ENCODE peak calls at places on chromosomes 4 and X, in six cellular contexts. One of them, this sample, is unnamed. For H3K4me1, the result is how much of the 10 kb centered on the place peaks cover.

GRCh38 chr4:124206779-124207605 is 505.5 kb downstream of the ANKRD50 start:
- DNase-seq in cardiac muscle cell: peak
- DNase-seq in left ventricle myocardium inferior: no peak
- DNase-seq in upper lobe of left lung: no peak
- DNase-seq in tibial nerve: no peak
- DNase-seq in CD8-positive, alpha-beta T cell: no peak
- DNase-seq in this sample: no peak

GRCh38 chr4:26075588-26075987 is 161.6 kb downstream of the SMIM20 start:
- DNase-seq in upper lobe of left lung: no peak
- DNase-seq in CD8-positive, alpha-beta T cell: no peak
- DNase-seq in cardiac muscle cell: no peak
- DNase-seq in left ventricle myocardium inferior: no peak
- DNase-seq in tibial nerve: no peak
- DNase-seq in this sample: no peak

GRCh38 chr4:172707622-172708021 is 461.0 kb upstream of the GALNT7 start:
- DNase-seq in CD8-positive, alpha-beta T cell: no peak
- DNase-seq in tibial nerve: no peak
- DNase-seq in left ventricle myocardium inferior: no peak
- DNase-seq in cardiac muscle cell: no peak
- DNase-seq in upper lobe of left lung: no peak
- DNase-seq in this sample: no peak

GRCh38 chrX:78886550-78886949 is 58.6 kb upstream of the P2RY10 start:
- DNase-seq in upper lobe of left lung: no peak
- DNase-seq in left ventricle myocardium inferior: no peak
- DNase-seq in cardiac muscle cell: peak
- DNase-seq in tibial nerve: no peak
- DNase-seq in CD8-positive, alpha-beta T cell: no peak
- DNase-seq in this sample: no peak

GRCh38 chr4:28357985-28358384 is 1497.3 kb downstream of the STIM2 start:
- DNase-seq in left ventricle myocardium inferior: no peak
- DNase-seq in cardiac muscle cell: peak
- DNase-seq in tibial nerve: no peak
- DNase-seq in upper lobe of left lung: no peak
- DNase-seq in CD8-positive, alpha-beta T cell: no peak
- DNase-seq in this sample: no peak

GRCh38 chr4:158065603-158066002 is 107.2 kb downstream of the GASK1B start:
- DNase-seq in upper lobe of left lung: no peak
- DNase-seq in CD8-positive, alpha-beta T cell: no peak
- DNase-seq in left ventricle myocardium inferior: no peak
- DNase-seq in cardiac muscle cell: no peak
- DNase-seq in tibial nerve: no peak
- DNase-seq in this sample: no peak

GRCh38 chr4:86092684-86093083 is 267.2 kb downstream of the MAPK10 start:
- DNase-seq in tibial nerve: no peak
- DNase-seq in upper lobe of left lung: no peak
- DNase-seq in CD8-positive, alpha-beta T cell: no peak
- DNase-seq in left ventricle myocardium inferior: no peak
- DNase-seq in cardiac muscle cell: peak
- DNase-seq in this sample: no peak

GRCh38 chr4:157978680-157979361 is 194.0 kb downstream of the GASK1B start:
- DNase-seq in upper lobe of left lung: peak
- DNase-seq in CD8-positive, alpha-beta T cell: no peak
- DNase-seq in tibial nerve: peak
- DNase-seq in cardiac muscle cell: peak
- DNase-seq in left ventricle myocardium inferior: peak
- DNase-seq in this sample: peak

GRCh38 chr4:126202226-126202625 is 887.5 kb downstream of the FAT4 start:
- DNase-seq in upper lobe of left lung: no peak
- DNase-seq in left ventricle myocardium inferior: no peak
- DNase-seq in cardiac muscle cell: no peak
- DNase-seq in CD8-positive, alpha-beta T cell: no peak
- DNase-seq in tibial nerve: no peak
- DNase-seq in this sample: no peak

GRCh38 chr4:73429118-73429517 is 6.9 kb upstream of the AFP start:
- DNase-seq in left ventricle myocardium inferior: no peak
- DNase-seq in tibial nerve: no peak
- DNase-seq in upper lobe of left lung: no peak
- DNase-seq in CD8-positive, alpha-beta T cell: no peak
- DNase-seq in cardiac muscle cell: no peak
- DNase-seq in this sample: no peak

GRCh38 chr4:4334798-4335520 is 44.9 kb downstream of the ZBTB49 start:
- DNase-seq in left ventricle myocardium inferior: peak
- DNase-seq in upper lobe of left lung: no peak
- DNase-seq in tibial nerve: peak
- DNase-seq in CD8-positive, alpha-beta T cell: peak
- DNase-seq in cardiac muscle cell: peak
- DNase-seq in this sample: peak

GRCh38 chrX:7228226-7228625 is 80.3 kb upstream of the PUDP start:
- DNase-seq in cardiac muscle cell: no peak
- DNase-seq in CD8-positive, alpha-beta T cell: no peak
- DNase-seq in tibial nerve: no peak
- DNase-seq in left ventricle myocardium inferior: no peak
- DNase-seq in upper lobe of left lung: no peak
- DNase-seq in this sample: no peak

GRCh38 chr4:163697121-163697520 is 202.6 kb downstream of the TMA16 start:
- DNase-seq in left ventricle myocardium inferior: no peak
- DNase-seq in cardiac muscle cell: no peak
- DNase-seq in upper lobe of left lung: no peak
- DNase-seq in tibial nerve: no peak
- DNase-seq in CD8-positive, alpha-beta T cell: no peak
- DNase-seq in this sample: no peak

GRCh38 chr4:87497141-87497540 is 32.0 kb downstream of the SPARCL1 start:
- DNase-seq in tibial nerve: no peak
- DNase-seq in upper lobe of left lung: no peak
- DNase-seq in left ventricle myocardium inferior: no peak
- DNase-seq in CD8-positive, alpha-beta T cell: no peak
- DNase-seq in cardiac muscle cell: no peak
- DNase-seq in this sample: no peak

GRCh38 chr4:161564230-161564834 is 599.5 kb downstream of the FSTL5 start:
- DNase-seq in upper lobe of left lung: no peak
- DNase-seq in left ventricle myocardium inferior: no peak
- DNase-seq in cardiac muscle cell: peak
- DNase-seq in tibial nerve: no peak
- DNase-seq in CD8-positive, alpha-beta T cell: no peak
- DNase-seq in this sample: no peak

GRCh38 chrX:22128961-22129360 is 96.8 kb downstream of the PHEX start:
- DNase-seq in cardiac muscle cell: no peak
- DNase-seq in tibial nerve: no peak
- DNase-seq in CD8-positive, alpha-beta T cell: no peak
- DNase-seq in left ventricle myocardium inferior: no peak
- DNase-seq in upper lobe of left lung: no peak
- DNase-seq in this sample: no peak

GRCh38 chrX:16512401-16512776 is 137.6 kb upstream of the S100G start:
- DNase-seq in tibial nerve: no peak
- DNase-seq in cardiac muscle cell: no peak
- DNase-seq in upper lobe of left lung: no peak
- DNase-seq in left ventricle myocardium inferior: no peak
- DNase-seq in CD8-positive, alpha-beta T cell: no peak
- DNase-seq in this sample: no peak

GRCh38 chrX:129557844-129558243 is 17.8 kb downstream of the OCRL start:
- DNase-seq in upper lobe of left lung: no peak
- DNase-seq in cardiac muscle cell: peak
- DNase-seq in left ventricle myocardium inferior: no peak
- DNase-seq in CD8-positive, alpha-beta T cell: no peak
- DNase-seq in tibial nerve: no peak
- DNase-seq in this sample: no peak

GRCh38 chrX:111467896-111468295 is 43.5 kb upstream of the SERTM2 start:
- DNase-seq in tibial nerve: no peak
- DNase-seq in cardiac muscle cell: no peak
- DNase-seq in left ventricle myocardium inferior: peak
- DNase-seq in upper lobe of left lung: no peak
- DNase-seq in CD8-positive, alpha-beta T cell: no peak
- DNase-seq in this sample: peak

GRCh38 chr4:84648185-84648584 is 65.3 kb downstream of the CDS1 start:
- DNase-seq in tibial nerve: no peak
- DNase-seq in CD8-positive, alpha-beta T cell: no peak
- DNase-seq in cardiac muscle cell: no peak
- DNase-seq in upper lobe of left lung: no peak
- DNase-seq in left ventricle myocardium inferior: no peak
- DNase-seq in this sample: no peak

GRCh38 chrX:101051153-101051548 is 760 bp downstream of the TRMT2B start:
- DNase-seq in tibial nerve: no peak
- DNase-seq in left ventricle myocardium inferior: no peak
- DNase-seq in cardiac muscle cell: no peak
- DNase-seq in upper lobe of left lung: no peak
- DNase-seq in CD8-positive, alpha-beta T cell: no peak
- DNase-seq in this sample: no peak
- H3K4me1 ChIP-seq in tibial nerve: under half
- H3K4me1 ChIP-seq in left ventricle myocardium inferior: under half
- H3K4me1 ChIP-seq in cardiac muscle cell: under half
- H3K4me1 ChIP-seq in upper lobe of left lung: under half
- H3K4me1 ChIP-seq in CD8-positive, alpha-beta T cell: under half
- H3K4me1 ChIP-seq in this sample: under half

DNA sequence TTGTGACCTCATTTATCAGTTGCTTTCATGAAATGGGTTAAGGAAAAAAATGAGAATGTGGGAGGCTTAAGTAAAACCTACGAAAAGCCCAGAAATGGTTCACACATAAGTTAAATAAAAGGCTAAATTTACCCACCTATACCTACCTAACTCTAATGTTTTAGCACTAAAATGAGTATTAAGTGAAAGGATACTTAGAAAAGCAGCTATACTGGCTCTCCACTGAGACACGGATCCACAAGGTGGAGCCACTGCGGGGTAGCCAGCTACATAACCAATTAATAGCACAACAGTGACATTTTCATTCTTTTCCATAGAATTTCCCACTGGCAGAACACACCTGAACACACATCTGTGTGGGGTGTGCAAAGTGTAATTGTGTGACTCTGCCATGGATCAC is 101.9 kb downstream of the MAML3 start:
- DNase-seq in left ventricle myocardium inferior: peak
- DNase-seq in CD8-positive, alpha-beta T cell: peak
- DNase-seq in tibial nerve: peak
- DNase-seq in cardiac muscle cell: peak
- DNase-seq in upper lobe of left lung: no peak
- DNase-seq in this sample: peak
- TF ChIP-seq CTCF in left ventricle myocardium inferior: peak
- TF ChIP-seq CTCF in CD8-positive, alpha-beta T cell: no peak
- TF ChIP-seq CTCF in tibial nerve: peak
- TF ChIP-seq CTCF in cardiac muscle cell: peak
- TF ChIP-seq CTCF in upper lobe of left lung: peak
- TF ChIP-seq CTCF in this sample: no peak

GRCh38 chr4:59553063-59553738 is 1646.9 kb upstream of the ADGRL3 start:
- DNase-seq in CD8-positive, alpha-beta T cell: no peak
- DNase-seq in tibial nerve: no peak
- DNase-seq in cardiac muscle cell: peak
- DNase-seq in left ventricle myocardium inferior: no peak
- DNase-seq in upper lobe of left lung: no peak
- DNase-seq in this sample: no peak
- H3K4me3 ChIP-seq in CD8-positive, alpha-beta T cell: no peak
- H3K4me3 ChIP-seq in tibial nerve: peak
- H3K4me3 ChIP-seq in cardiac muscle cell: no peak
- H3K4me3 ChIP-seq in left ventricle myocardium inferior: no peak
- H3K4me3 ChIP-seq in upper lobe of left lung: peak
- H3K4me3 ChIP-seq in this sample: no peak

GRCh38 chr4:148143174-148143573 is 299.0 kb downstream of the NR3C2 start:
- DNase-seq in tibial nerve: no peak
- DNase-seq in CD8-positive, alpha-beta T cell: no peak
- DNase-seq in cardiac muscle cell: no peak
- DNase-seq in left ventricle myocardium inferior: no peak
- DNase-seq in upper lobe of left lung: no peak
- DNase-seq in this sample: no peak

GRCh38 chr4:148145475-148145874 is 296.7 kb downstream of the NR3C2 start:
- DNase-seq in tibial nerve: no peak
- DNase-seq in CD8-positive, alpha-beta T cell: no peak
- DNase-seq in cardiac muscle cell: no peak
- DNase-seq in left ventricle myocardium inferior: no peak
- DNase-seq in upper lobe of left lung: no peak
- DNase-seq in this sample: no peak

GRCh38 chr4:148141536-148141935 is 300.7 kb downstream of the NR3C2 start:
- DNase-seq in CD8-positive, alpha-beta T cell: no peak
- DNase-seq in tibial nerve: no peak
- DNase-seq in cardiac muscle cell: no peak
- DNase-seq in left ventricle myocardium inferior: no peak
- DNase-seq in upper lobe of left lung: no peak
- DNase-seq in this sample: no peak
- H3K4me1 ChIP-seq in CD8-positive, alpha-beta T cell: under half
- H3K4me1 ChIP-seq in tibial nerve: under half
- H3K4me1 ChIP-seq in cardiac muscle cell: under half
- H3K4me1 ChIP-seq in left ventricle myocardium inferior: under half
- H3K4me1 ChIP-seq in upper lobe of left lung: under half
- H3K4me1 ChIP-seq in this sample: under half

GRCh38 chr4:169152899-169153298 is 117.9 kb downstream of the SH3RF1 start:
- DNase-seq in left ventricle myocardium inferior: no peak
- DNase-seq in tibial nerve: no peak
- DNase-seq in CD8-positive, alpha-beta T cell: no peak
- DNase-seq in upper lobe of left lung: no peak
- DNase-seq in cardiac muscle cell: no peak
- DNase-seq in this sample: no peak
- TF ChIP-seq CTCF in left ventricle myocardium inferior: no peak
- TF ChIP-seq CTCF in tibial nerve: no peak
- TF ChIP-seq CTCF in CD8-positive, alpha-beta T cell: no peak
- TF ChIP-seq CTCF in upper lobe of left lung: no peak
- TF ChIP-seq CTCF in cardiac muscle cell: no peak
- TF ChIP-seq CTCF in this sample: no peak

This sample was measured in mucosa of descending colon.